ENCODE peak calls at places on chromosomes 4 and X, in four cellular contexts. N is Karpas-422, Z is dorsolateral prefrontal cortex, R is colonic mucosa. A is an unnamed sample.

GRCh38 chr4:1793496-1793840 is 375 bp downstream of the FGFR3 start:
- DNase-seq in N (peak; percentile 66), Z (no peak), R (peak; percentile 77), A (peak; percentile 52)

GRCh38 chr4:87274327-87274726 is 48.4 kb downstream of the HSD17B13 start:
- DNase-seq in N (no peak), Z (no peak), R (no peak), A (no peak)

GRCh38 chr4:149638073-149638472 is 177.6 kb downstream of the IQCM start:
- DNase-seq in N (no peak), Z (no peak), R (no peak), A (no peak)

GRCh38 chrX:38127961-38128360 is 92.7 kb downstream of the SRPX start:
- DNase-seq in N (no peak), Z (no peak), R (no peak), A (no peak)

GRCh38 chrX:39675619-39676018 is 422.1 kb downstream of the BCOR start:
- DNase-seq in N (no peak), Z (no peak), R (peak; percentile 44), A (no peak)

GRCh38 chrX:125894947-125895346 is 271.1 kb downstream of the DCAF12L2 start:
- DNase-seq in N (no peak), Z (no peak), R (no peak), A (no peak)

GRCh38 chr4:171308661-171309060 is 504.5 kb upstream of the GALNTL6 start:
- DNase-seq in N (no peak), Z (no peak), R (no peak), A (no peak)

GRCh38 chr4:57501715-57502114 is 391.5 kb upstream of the IGFBP7 start:
- DNase-seq in N (no peak), Z (no peak), R (no peak), A (no peak)

GRCh38 chr4:158999849-159000248 is 103.0 kb upstream of the RAPGEF2 start:
- DNase-seq in N (no peak), Z (no peak), R (no peak), A (no peak)

GRCh38 chr4:158999166-158999682 is 103.7 kb upstream of the RAPGEF2 start:
- DNase-seq in N (no peak), Z (no peak), R (no peak), A (no peak)

GRCh38 chr4:158997660-158998349 is 105.1 kb upstream of the RAPGEF2 start:
- DNase-seq in N (no peak), Z (no peak), R (no peak), A (no peak)

GRCh38 chr4:158996669-158997074 is 106.2 kb upstream of the RAPGEF2 start:
- DNase-seq in N (no peak), Z (no peak), R (no peak), A (peak; percentile 28)

DNA sequence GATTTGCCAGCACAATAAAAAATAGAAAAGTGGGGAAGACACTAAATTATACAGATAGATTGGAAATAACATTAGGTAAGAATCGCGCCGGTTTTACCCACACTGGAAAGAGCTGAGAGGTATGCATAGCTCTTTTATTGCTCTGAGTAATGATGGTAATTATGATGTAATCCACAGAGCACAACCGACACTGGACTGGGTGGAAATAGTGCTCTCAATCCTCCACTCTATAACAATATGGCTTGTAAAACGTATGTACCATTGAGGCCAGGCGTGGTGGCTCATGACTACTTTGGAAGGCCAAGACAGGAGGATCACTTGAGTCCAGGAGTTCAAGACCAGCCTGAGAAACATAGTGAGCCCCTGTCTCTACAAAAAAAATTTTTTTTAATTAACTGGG is 104.3 kb upstream of the RAPGEF2 start:
- DNase-seq in N (no peak), Z (no peak), R (peak; percentile 69), A (no peak)
- H3K4me3 ChIP-seq in N (no peak overlapping the region), Z (no peak overlapping the region), R (no peak overlapping the region), A (no peak overlapping the region)

GRCh38 chrX:154349359-154349935 is 25.0 kb downstream of the FLNA start:
- DNase-seq in N (no peak), Z (no peak), R (no peak), A (no peak)
- H3K27ac ChIP-seq in N (no peak overlapping the region), Z (no peak overlapping the region), R (no peak overlapping the region), A (no peak overlapping the region)

DNA sequence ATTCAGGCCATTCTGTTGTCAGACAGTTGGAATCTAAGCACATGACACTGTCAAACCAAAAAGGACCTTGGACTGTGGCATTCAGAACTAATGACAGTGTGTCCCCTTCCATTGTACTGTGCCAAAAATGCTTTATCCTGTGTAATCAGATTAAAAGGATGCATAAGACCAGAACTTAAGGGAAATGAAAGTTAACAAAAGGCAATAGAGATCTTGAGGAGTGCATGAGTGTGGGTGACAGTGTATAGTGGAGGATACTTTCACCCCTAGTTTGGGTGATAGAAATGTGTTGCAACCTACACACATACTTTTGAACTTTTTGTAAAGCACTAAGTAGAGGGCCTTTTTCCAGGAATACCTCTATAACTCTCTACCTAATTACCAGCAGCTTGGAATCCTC is 4.5 kb downstream of the CYSLTR1 start:
- DNase-seq in N (peak; percentile 51), Z (no peak), R (no peak), A (no peak)
- H3K4me3 ChIP-seq in N (no peak overlapping the region), Z (no peak overlapping the region), R (no peak overlapping the region), A (no peak overlapping the region)

DNA sequence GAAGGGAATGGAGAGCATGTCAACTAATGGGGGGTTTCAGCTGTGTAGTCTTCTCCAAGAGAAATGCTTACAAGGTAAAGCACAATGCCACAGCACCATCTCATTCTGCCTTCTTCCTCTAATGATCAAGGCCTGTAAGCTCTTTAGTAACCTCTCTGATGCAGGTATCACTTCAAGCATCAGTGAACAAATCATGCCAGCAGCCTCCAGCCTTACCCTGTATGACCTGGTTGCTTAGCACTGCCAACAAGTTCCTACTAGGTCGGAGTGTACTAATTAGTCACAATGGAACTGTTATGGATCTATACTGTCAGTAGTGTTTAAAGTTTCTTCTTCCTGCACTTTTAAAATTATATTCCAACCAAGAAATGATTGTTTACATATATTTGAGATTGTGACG is 197.7 kb downstream of the GRID2 start:
- DNase-seq in N (no peak), Z (no peak), R (no peak), A (no peak)
- H3K27ac ChIP-seq in N (no peak overlapping the region), Z (no peak overlapping the region), R (no peak overlapping the region), A (no peak overlapping the region)

GRCh38 chrX:135425026-135425425 is 3.3 kb downstream of the SMIM10L2A start:
- DNase-seq in N (no peak), Z (no peak), R (no peak), A (no peak)

GRCh38 chrX:135420831-135421230 is 913 bp upstream of the SMIM10L2A start:
- DNase-seq in N (no peak), Z (no peak), R (no peak), A (no peak)

GRCh38 chrX:135421537-135421931 is 210 bp upstream of the SMIM10L2A start:
- DNase-seq in N (peak; percentile 90), Z (peak; percentile 93), R (peak; percentile 87), A (no peak)

GRCh38 chrX:135424469-135424868 is 2.7 kb downstream of the SMIM10L2A start:
- DNase-seq in N (no peak), Z (peak; percentile 32), R (no peak), A (no peak)

GRCh38 chrX:135421932-135422809 is at the start of gene SMIM10L2A:
- DNase-seq in N (no peak), Z (peak; percentile 36), R (no peak), A (no peak)
- H3K4me3 ChIP-seq in N (peak within 1 kb of the TSS; percentile 52), Z (peak within 1 kb of the TSS; percentile 44), R (peak within 1 kb of the TSS; percentile 37), A (no peak within 1 kb of the TSS)

DNA sequence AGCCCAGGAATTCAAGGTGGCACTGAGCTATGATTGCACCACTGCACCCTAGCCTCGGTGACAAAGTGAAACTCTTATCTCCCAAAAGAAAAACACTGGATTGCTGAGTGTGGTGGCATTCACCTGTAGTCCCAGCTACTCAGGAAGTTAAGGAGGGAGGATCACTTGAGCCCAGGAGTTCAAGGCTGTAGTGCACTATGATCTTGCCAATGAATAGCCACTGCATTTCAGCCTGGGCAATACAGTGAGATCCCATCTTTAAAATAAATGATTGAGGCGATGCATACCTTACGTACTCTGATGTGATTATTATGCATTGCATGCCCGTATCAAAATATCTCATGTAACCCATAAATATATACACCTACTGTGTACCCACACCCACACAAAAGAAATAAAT is 31.2 kb upstream of the LARP1B start:
- DNase-seq in N (no peak), Z (no peak), R (no peak), A (no peak)
- H3K27ac ChIP-seq in N (no peak overlapping the region), Z (no peak overlapping the region), R (no peak overlapping the region), A (no peak overlapping the region)